ENCODE peak calls at places on chromosomes 3 and 15, in five cellular contexts. Z is fibroblast of lung, Q is omental fat pad, C is AG10803, F is Peyer's patch. B is an unnamed sample.

GRCh38 chr3:172354931-172355499 is 93.2 kb downstream of the GHSR start:
- DNase-seq in Q (no peak), C (no peak), Z (no peak), F (no peak), B (no peak)

GRCh38 chr3:52153389-52154096 is 680 bp downstream of the POC1A start:
- DNase-seq in Q (no peak), F (peak), Z (no peak), C (peak), B (no peak)

GRCh38 chr3:150293401-150294001 is 114.6 kb upstream of the TSC22D2 start:
- DNase-seq in F (no peak), Z (peak), C (peak), Q (no peak), B (no peak)

GRCh38 chr15:92586383-92586910 is 69.1 kb downstream of the FAM174B start:
- DNase-seq in F (no peak), Q (no peak), C (no peak), Z (no peak), B (no peak)

GRCh38 chr3:73284432-73284831 is 223.0 kb downstream of the EBLN2 start:
- DNase-seq in C (no peak), Q (no peak), F (no peak), Z (no peak), B (no peak)

GRCh38 chr3:32814371-32814770 is 3.4 kb upstream of the TRIM71 start:
- DNase-seq in Z (no peak), F (no peak), C (no peak), Q (no peak), B (no peak)

GRCh38 chr3:185688808-185689207 is 102.7 kb downstream of the SENP2 start:
- DNase-seq in F (no peak), Z (peak), Q (no peak), C (peak), B (no peak)

GRCh38 chr15:34942363-34942762 is 27.2 kb downstream of the AQR start:
- DNase-seq in Z (peak), Q (no peak), C (no peak), F (no peak), B (no peak)

GRCh38 chr3:106534206-106534605 is 665.4 kb upstream of the CBLB start:
- DNase-seq in C (peak), F (no peak), Z (no peak), Q (no peak), B (no peak)

GRCh38 chr3:117589454-117589853 is 879.9 kb downstream of the TUSC7 start:
- DNase-seq in C (peak), Q (no peak), Z (no peak), F (no peak), B (no peak)

GRCh38 chr3:133856316-133856715 is 39.4 kb downstream of the RAB6B start:
- DNase-seq in Q (no peak), F (no peak), Z (no peak), C (no peak), B (no peak)

GRCh38 chr3:148998715-148999413 is 7.5 kb downstream of the GYG1 start:
- DNase-seq in Q (no peak), Z (no peak), F (no peak), C (no peak), B (no peak)

GRCh38 chr3:118636841-118637240 is 397.8 kb downstream of the IGSF11 start:
- DNase-seq in Q (no peak), C (no peak), Z (no peak), F (no peak), B (no peak)

GRCh38 chr3:12992629-12993021 is 80.6 kb downstream of the IQSEC1 start:
- DNase-seq in Z (no peak), C (no peak), F (no peak), Q (no peak), B (no peak)

GRCh38 chr3:16140116-16140893 is 34.2 kb upstream of the GALNT15 start:
- DNase-seq in Q (no peak), F (no peak), C (peak), Z (peak), B (no peak)

GRCh38 chr3:47661121-47661752 is 82.6 kb upstream of the CSPG5 start:
- DNase-seq in C (peak), Z (peak), F (no peak), Q (no peak), B (no peak)

GRCh38 chr15:101014921-101015841 is 96.0 kb downstream of the LRRK1 start:
- DNase-seq in Q (peak), F (peak), Z (peak), C (peak), B (peak)

GRCh38 chr3:162073422-162073821 is 576.8 kb downstream of the OTOL1 start:
- DNase-seq in Z (no peak), F (no peak), C (no peak), Q (no peak), B (no peak)

GRCh38 chr3:126355251-126355650 is 2.0 kb downstream of the KLF15 start:
- DNase-seq in Z (no peak), C (no peak), Q (no peak), F (peak), B (no peak)

GRCh38 chr3:182969277-182969676 is 11.1 kb downstream of the DCUN1D1 start:
- DNase-seq in Q (no peak), Z (peak), F (no peak), C (peak), B (no peak)

GRCh38 chr3:47005212-47006144 is 26.0 kb downstream of the NBEAL2 start:
- DNase-seq in C (no peak), Q (no peak), F (peak), Z (no peak), B (no peak)

GRCh38 chr3:191434036-191434435 is 26.9 kb upstream of the PYDC2 start:
- DNase-seq in Q (no peak), C (no peak), F (no peak), Z (no peak), B (no peak)

GRCh38 chr3:126329927-126330725 is 27.1 kb downstream of the KLF15 start:
- DNase-seq in F (peak), Z (no peak), Q (no peak), C (no peak), B (no peak)

GRCh38 chr3:71487418-71487817 is 96.1 kb downstream of the FOXP1 start:
- DNase-seq in F (no peak), C (no peak), Z (no peak), Q (no peak), B (no peak)

GRCh38 chr15:39270221-39270835 is 310.6 kb upstream of the THBS1 start:
- DNase-seq in Q (no peak), C (peak), F (no peak), Z (no peak), B (no peak)

GRCh38 chr15:82650046-82650670 is 3.0 kb upstream of the CPEB1 start:
- DNase-seq in Z (no peak), C (no peak), Q (no peak), F (no peak), B (no peak)

GRCh38 chr3:100297784-100298183 is 36.8 kb upstream of the NIT2 start:
- DNase-seq in F (no peak), C (no peak), Q (no peak), Z (no peak), B (no peak)

GRCh38 chr3:157360044-157360443 is 76.6 kb upstream of the PTX3 start:
- DNase-seq in Z (peak), Q (no peak), C (peak), F (no peak), B (no peak)

GRCh38 chr3:65915477-65915876 is 123.2 kb downstream of the MAGI1 start:
- DNase-seq in F (no peak), C (no peak), Q (no peak), Z (no peak), B (no peak)

GRCh38 chr3:170640737-170641171 is 54.9 kb upstream of the SLC7A14 start:
- DNase-seq in F (no peak), Q (no peak), Z (no peak), C (no peak), B (no peak)

GRCh38 chr15:79017953-79018352 is 72.6 kb downstream of the RASGRF1 start:
- DNase-seq in Q (no peak), C (no peak), F (no peak), Z (no peak), B (no peak)

GRCh38 chr3:63232764-63233396 is 45.2 kb upstream of the SYNPR start:
- DNase-seq in F (no peak), C (peak), Z (peak), Q (no peak), B (no peak)

GRCh38 chr3:126004217-126004616 is 35.2 kb downstream of the ROPN1B start:
- DNase-seq in F (no peak), C (no peak), Q (no peak), Z (no peak), B (no peak)

GRCh38 chr15:34721802-34722795 is 32.7 kb downstream of the GJD2 start:
- DNase-seq in F (no peak), Z (peak), C (peak), Q (no peak), B (peak)

GRCh38 chr3:171849632-171850323 is 6.6 kb downstream of the TMEM212 start:
- DNase-seq in C (no peak), Q (no peak), Z (no peak), F (no peak), B (no peak)

GRCh38 chr15:63043391-63044076 is 987 bp downstream of the TPM1 start:
- DNase-seq in Q (no peak), C (no peak), F (peak), Z (no peak), B (no peak)

GRCh38 chr15:55993804-55994539 is 560 bp upstream of the NEDD4 start:
- DNase-seq in Q (no peak), C (peak), F (no peak), Z (peak), B (no peak)
- TF ChIP-seq CTCF in Q (no peak), C (peak), F (no peak), Z (peak), B (peak)

GRCh38 chr3:35659808-35660207 is 20.5 kb downstream of the ARPP21 start:
- DNase-seq in Q (no peak), F (no peak), Z (no peak), C (no peak), B (no peak)
- TF ChIP-seq CTCF in Q (no peak), F (no peak), Z (no peak), C (no peak), B (peak)

DNA sequence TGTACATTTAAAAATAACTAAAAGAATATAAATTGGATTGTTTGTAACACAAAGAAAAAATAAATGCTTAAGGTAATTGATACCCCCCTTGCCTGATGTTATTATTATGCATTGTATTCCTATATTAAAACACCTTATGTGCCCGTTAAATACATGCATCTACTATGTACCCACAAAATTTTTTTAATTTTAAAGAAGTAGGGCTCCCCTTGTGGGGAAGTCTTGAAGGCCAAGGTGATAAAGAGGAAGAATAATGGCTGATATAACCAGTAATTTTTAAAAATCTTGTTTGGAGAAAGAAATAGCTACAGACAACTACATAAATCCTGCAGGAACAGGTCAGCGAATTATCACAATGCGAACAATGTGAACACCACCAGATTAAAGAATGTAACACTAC is 451.7 kb upstream of the ARHGEF26 start:
- DNase-seq in Q (no peak), F (no peak), C (no peak), Z (no peak), B (no peak)
- TF ChIP-seq CTCF in Q (no peak), F (no peak), C (no peak), Z (peak), B (no peak)

DNA sequence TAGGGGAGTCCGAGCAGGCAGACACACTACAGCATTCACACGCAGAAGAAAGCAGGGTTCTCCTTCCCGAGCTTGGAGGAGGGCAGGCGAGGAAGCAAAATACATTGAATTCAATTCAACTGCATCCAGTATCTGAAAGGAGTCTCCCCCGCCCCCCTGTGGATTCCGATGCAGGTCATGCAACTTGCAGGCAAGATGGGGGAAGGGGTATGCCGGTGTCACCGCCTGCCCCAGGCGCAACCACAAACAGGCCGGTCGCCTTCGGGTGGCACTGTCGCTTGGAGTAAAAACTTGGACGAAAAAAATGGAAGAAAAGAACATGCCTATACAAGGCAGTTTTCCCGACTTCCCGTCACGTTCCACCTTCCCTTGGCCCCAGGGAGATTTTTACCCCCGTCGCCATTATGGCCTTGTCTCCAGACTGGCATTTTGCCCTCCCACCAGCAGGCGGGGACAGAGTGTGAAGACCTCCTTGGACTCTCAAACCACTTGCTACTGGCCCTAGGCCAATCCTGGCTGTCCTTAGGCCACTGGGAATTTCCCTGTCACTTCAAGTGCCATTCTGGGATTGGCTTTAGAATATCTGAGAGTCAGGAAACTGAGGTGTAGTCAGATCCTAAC is 1.6 kb upstream of the NTRK3 start:
- DNase-seq in Z (no peak), C (peak), Q (no peak), F (no peak), B (no peak)
- TF ChIP-seq CTCF in Z (peak), C (peak), Q (no peak), F (no peak), B (peak)

DNA sequence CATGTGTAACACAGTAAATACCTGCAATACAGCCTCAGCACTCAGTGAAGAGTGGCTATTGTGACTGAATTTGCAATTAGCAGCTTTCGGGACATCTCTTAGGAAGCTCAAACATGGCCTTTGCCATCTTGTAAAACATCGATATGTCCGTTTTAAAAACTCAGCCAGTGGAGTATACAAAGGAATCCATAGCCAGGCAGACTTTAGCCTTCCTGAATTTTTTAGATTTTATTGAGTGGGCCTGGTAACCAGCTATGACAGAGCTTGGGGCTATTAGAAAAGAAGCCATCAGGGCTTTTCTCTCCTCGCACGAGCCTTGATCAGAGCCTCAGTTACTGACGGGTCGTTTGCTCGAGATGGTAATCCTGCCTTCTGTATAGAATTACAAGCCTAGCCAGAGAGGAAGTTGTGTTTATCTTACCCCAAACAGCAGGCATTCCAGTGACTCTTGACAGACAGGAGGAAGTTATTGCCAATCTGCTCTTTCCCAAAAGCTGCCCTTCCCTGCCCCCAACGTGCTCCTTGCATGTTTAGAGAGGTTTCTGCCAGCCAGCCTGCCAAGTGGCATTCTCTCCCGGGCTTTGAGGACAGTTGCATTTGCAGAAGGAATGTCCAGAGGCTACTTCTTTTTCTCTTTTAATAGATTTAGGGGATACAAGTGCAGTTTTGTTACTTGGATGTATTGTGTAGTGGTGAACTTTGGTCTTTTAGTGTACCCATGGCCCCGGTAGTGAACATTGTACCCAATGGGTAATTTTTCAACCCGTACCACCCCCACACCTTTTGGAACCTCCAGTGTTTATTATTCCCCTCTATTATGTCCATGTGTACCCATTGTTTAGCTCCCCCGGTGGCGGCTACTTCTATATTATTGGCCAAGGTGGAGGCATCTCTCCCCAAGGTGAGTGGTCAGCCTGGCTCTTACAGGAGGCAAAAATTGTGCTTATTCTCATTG is 40.6 kb downstream of the ITPR1 start:
- DNase-seq in Z (peak), F (no peak), Q (no peak), C (no peak), B (no peak)
- TF ChIP-seq CTCF in Z (peak), F (no peak), Q (no peak), C (no peak), B (peak)

GRCh38 chr15:43190178-43190577 is 5.0 kb downstream of the CCNDBP1 start:
- DNase-seq in F (no peak), C (peak), Q (no peak), Z (no peak), B (no peak)

GRCh38 chr15:43194775-43195174 is 9.6 kb downstream of the CCNDBP1 start:
- DNase-seq in C (no peak), F (no peak), Z (no peak), Q (no peak), B (no peak)

GRCh38 chr15:43196760-43197548 is 11.8 kb downstream of the CCNDBP1 start:
- DNase-seq in F (no peak), Q (no peak), Z (no peak), C (no peak), B (no peak)

GRCh38 chr15:43189296-43189695 is 4.1 kb downstream of the CCNDBP1 start:
- DNase-seq in C (no peak), F (no peak), Z (no peak), Q (no peak), B (no peak)

GRCh38 chr15:43193710-43194109 is 8.5 kb downstream of the CCNDBP1 start:
- DNase-seq in Z (no peak), Q (no peak), C (no peak), F (no peak), B (no peak)
- TF ChIP-seq CTCF in Z (no peak), Q (no peak), C (no peak), F (no peak), B (no peak)

DNA sequence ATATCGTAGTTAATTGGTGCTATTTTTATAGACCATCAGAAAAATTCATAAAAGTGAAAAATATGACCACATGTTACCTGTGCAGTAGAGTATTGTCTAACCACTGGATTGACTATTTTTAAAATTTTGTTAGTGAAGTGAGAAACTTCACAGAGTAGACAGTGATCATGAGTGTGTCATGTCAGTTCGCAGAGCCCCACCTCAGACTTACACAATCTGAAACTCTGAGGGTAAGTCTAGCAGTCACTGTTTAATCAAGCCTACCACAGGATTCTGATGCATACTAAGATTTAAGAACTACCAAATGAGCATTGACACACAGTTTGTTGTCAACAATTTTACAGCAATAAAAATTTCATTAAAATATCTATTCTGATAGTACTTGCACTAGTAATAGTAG is 552.9 kb upstream of the SUCLG2 start:
- DNase-seq in Q (no peak), C (no peak), Z (no peak), F (no peak), B (no peak)
- TF ChIP-seq CTCF in Q (no peak), C (no peak), Z (no peak), F (no peak), B (no peak)

GRCh38 chr3:111012388-111013248 is 59.0 kb upstream of the NECTIN3 start:
- DNase-seq in C (no peak), F (no peak), Q (no peak), Z (no peak), B (no peak)
- TF ChIP-seq CTCF in C (peak), F (no peak), Q (no peak), Z (no peak), B (peak)

B was measured in osteocyte.